ENCODE peak calls at places on chromosome 4, in six cellular contexts. One of them, this sample, is unnamed.

GRCh38 chr4:78684196-78685079 is 91.7 kb upstream of the BMP2K start:
- DNase-seq in prostate gland: no peak
- DNase-seq in SJCRH30: no peak
- DNase-seq in GM23338: no peak
- DNase-seq in mesenchymal stem cell: no peak
- DNase-seq in cardiac muscle cell: no peak
- DNase-seq in this sample: peak; percentile 24

GRCh38 chr4:20195071-20195885 is 56.4 kb upstream of the SLIT2 start:
- DNase-seq in SJCRH30: no peak
- DNase-seq in GM23338: no peak
- DNase-seq in cardiac muscle cell: no peak
- DNase-seq in mesenchymal stem cell: peak; percentile 7
- DNase-seq in prostate gland: no peak
- DNase-seq in this sample: peak; percentile 32

GRCh38 chr4:122668241-122668640 is 47.4 kb upstream of the IL21 start:
- DNase-seq in prostate gland: no peak
- DNase-seq in GM23338: no peak
- DNase-seq in mesenchymal stem cell: peak; percentile 75
- DNase-seq in cardiac muscle cell: no peak
- DNase-seq in SJCRH30: no peak
- DNase-seq in this sample: peak; percentile 84

GRCh38 chr4:38625508-38625907 is 38.5 kb upstream of the KLF3 start:
- DNase-seq in SJCRH30: no peak
- DNase-seq in GM23338: no peak
- DNase-seq in prostate gland: no peak
- DNase-seq in cardiac muscle cell: no peak
- DNase-seq in mesenchymal stem cell: no peak
- DNase-seq in this sample: no peak

GRCh38 chr4:14168919-14169318 is 541.4 kb upstream of the BOD1L1 start:
- DNase-seq in cardiac muscle cell: peak; percentile 30
- DNase-seq in prostate gland: no peak
- DNase-seq in GM23338: no peak
- DNase-seq in mesenchymal stem cell: peak; percentile 82
- DNase-seq in SJCRH30: peak; percentile 27
- DNase-seq in this sample: peak; percentile 63

GRCh38 chr4:120132935-120133334 is 66.3 kb upstream of the MAD2L1 start:
- DNase-seq in mesenchymal stem cell: peak; percentile 63
- DNase-seq in GM23338: no peak
- DNase-seq in cardiac muscle cell: no peak
- DNase-seq in SJCRH30: no peak
- DNase-seq in prostate gland: no peak
- DNase-seq in this sample: no peak

GRCh38 chr4:26132858-26133257 is 188.0 kb upstream of the RBPJ start:
- DNase-seq in mesenchymal stem cell: no peak
- DNase-seq in GM23338: peak; percentile 38
- DNase-seq in prostate gland: no peak
- DNase-seq in cardiac muscle cell: no peak
- DNase-seq in SJCRH30: no peak
- DNase-seq in this sample: no peak

GRCh38 chr4:128468485-128468989 is 180.9 kb upstream of the PGRMC2 start:
- DNase-seq in prostate gland: peak; percentile 56
- DNase-seq in GM23338: no peak
- DNase-seq in mesenchymal stem cell: peak; percentile 86
- DNase-seq in cardiac muscle cell: no peak
- DNase-seq in SJCRH30: no peak
- DNase-seq in this sample: peak; percentile 95

GRCh38 chr4:96639932-96640331 is 800.0 kb downstream of the PDHA2 start:
- DNase-seq in prostate gland: no peak
- DNase-seq in SJCRH30: no peak
- DNase-seq in mesenchymal stem cell: no peak
- DNase-seq in cardiac muscle cell: no peak
- DNase-seq in GM23338: no peak
- DNase-seq in this sample: no peak

GRCh38 chr4:88722828-88723227 is 25.2 kb upstream of the NAP1L5 start:
- DNase-seq in cardiac muscle cell: no peak
- DNase-seq in SJCRH30: no peak
- DNase-seq in mesenchymal stem cell: no peak
- DNase-seq in prostate gland: no peak
- DNase-seq in GM23338: no peak
- DNase-seq in this sample: no peak

GRCh38 chr4:169756971-169757574 is 671 bp downstream of the HPF1 start:
- DNase-seq in mesenchymal stem cell: peak; percentile 16
- DNase-seq in prostate gland: no peak
- DNase-seq in SJCRH30: peak; percentile 17
- DNase-seq in cardiac muscle cell: no peak
- DNase-seq in GM23338: peak; percentile 78
- DNase-seq in this sample: peak; percentile 26

GRCh38 chr4:5823542-5824211 is 69.2 kb downstream of the CRMP1 start:
- DNase-seq in prostate gland: no peak
- DNase-seq in cardiac muscle cell: no peak
- DNase-seq in GM23338: no peak
- DNase-seq in SJCRH30: no peak
- DNase-seq in mesenchymal stem cell: no peak
- DNase-seq in this sample: no peak

GRCh38 chr4:24816797-24817196 is 21.4 kb downstream of the SOD3 start:
- DNase-seq in SJCRH30: no peak
- DNase-seq in mesenchymal stem cell: no peak
- DNase-seq in cardiac muscle cell: no peak
- DNase-seq in GM23338: no peak
- DNase-seq in prostate gland: no peak
- DNase-seq in this sample: no peak

GRCh38 chr4:151951727-151952078 is 190.9 kb upstream of the GATB start:
- DNase-seq in GM23338: no peak
- DNase-seq in SJCRH30: no peak
- DNase-seq in prostate gland: no peak
- DNase-seq in cardiac muscle cell: no peak
- DNase-seq in mesenchymal stem cell: no peak
- DNase-seq in this sample: no peak

GRCh38 chr4:45741897-45742296 is 382.0 kb downstream of the GABRG1 start:
- DNase-seq in GM23338: peak; percentile 54
- DNase-seq in mesenchymal stem cell: no peak
- DNase-seq in SJCRH30: peak; percentile 41
- DNase-seq in prostate gland: no peak
- DNase-seq in cardiac muscle cell: peak; percentile 5
- DNase-seq in this sample: no peak

GRCh38 chr4:48781968-48782367 is 1.9 kb upstream of the FRYL start:
- DNase-seq in mesenchymal stem cell: no peak
- DNase-seq in SJCRH30: no peak
- DNase-seq in cardiac muscle cell: no peak
- DNase-seq in GM23338: no peak
- DNase-seq in prostate gland: no peak
- DNase-seq in this sample: no peak

GRCh38 chr4:138540056-138540800 is 298.1 kb upstream of the SLC7A11 start:
- DNase-seq in mesenchymal stem cell: peak; percentile 33
- DNase-seq in cardiac muscle cell: no peak
- DNase-seq in GM23338: no peak
- DNase-seq in prostate gland: no peak
- DNase-seq in SJCRH30: no peak
- DNase-seq in this sample: peak; percentile 55

GRCh38 chr4:8332038-8332857 is 62.7 kb downstream of the HTRA3 start:
- DNase-seq in prostate gland: no peak
- DNase-seq in mesenchymal stem cell: no peak
- DNase-seq in GM23338: no peak
- DNase-seq in SJCRH30: no peak
- DNase-seq in cardiac muscle cell: no peak
- DNase-seq in this sample: no peak

GRCh38 chr4:106707776-106708603 is 328.1 kb downstream of the DKK2 start:
- DNase-seq in GM23338: no peak
- DNase-seq in SJCRH30: no peak
- DNase-seq in cardiac muscle cell: no peak
- DNase-seq in mesenchymal stem cell: peak; percentile 24
- DNase-seq in prostate gland: no peak
- DNase-seq in this sample: peak; percentile 57

GRCh38 chr4:108272046-108272445 is 103.3 kb upstream of the LEF1 start:
- DNase-seq in cardiac muscle cell: no peak
- DNase-seq in SJCRH30: no peak
- DNase-seq in GM23338: no peak
- DNase-seq in mesenchymal stem cell: peak; percentile 56
- DNase-seq in prostate gland: no peak
- DNase-seq in this sample: peak; percentile 9

GRCh38 chr4:172838108-172838507 is 330.5 kb upstream of the GALNT7 start:
- DNase-seq in SJCRH30: no peak
- DNase-seq in prostate gland: no peak
- DNase-seq in GM23338: peak; percentile 23
- DNase-seq in mesenchymal stem cell: no peak
- DNase-seq in cardiac muscle cell: no peak
- DNase-seq in this sample: no peak

GRCh38 chr4:177554966-177555574 is 112.8 kb upstream of the AGA start:
- DNase-seq in mesenchymal stem cell: peak; percentile 48
- DNase-seq in GM23338: peak; percentile 49
- DNase-seq in cardiac muscle cell: peak; percentile 32
- DNase-seq in SJCRH30: peak; percentile 31
- DNase-seq in prostate gland: no peak
- DNase-seq in this sample: peak; percentile 69

GRCh38 chr4:32163125-32163524 is 1443.0 kb downstream of the PCDH7 start:
- DNase-seq in GM23338: no peak
- DNase-seq in cardiac muscle cell: no peak
- DNase-seq in SJCRH30: no peak
- DNase-seq in mesenchymal stem cell: no peak
- DNase-seq in prostate gland: no peak
- DNase-seq in this sample: no peak

GRCh38 chr4:135739354-135739753 is 1537.8 kb upstream of the PABPC4L start:
- DNase-seq in SJCRH30: no peak
- DNase-seq in cardiac muscle cell: no peak
- DNase-seq in prostate gland: no peak
- DNase-seq in GM23338: no peak
- DNase-seq in mesenchymal stem cell: no peak
- DNase-seq in this sample: peak; percentile 23

GRCh38 chr4:81405900-81406401 is 65.8 kb downstream of the RASGEF1B start:
- DNase-seq in mesenchymal stem cell: peak; percentile 84
- DNase-seq in SJCRH30: peak; percentile 90
- DNase-seq in cardiac muscle cell: peak; percentile 86
- DNase-seq in GM23338: peak; percentile 88
- DNase-seq in prostate gland: peak; percentile 59
- DNase-seq in this sample: peak; percentile 95

GRCh38 chr4:94571301-94571700 is 119.6 kb downstream of the PDLIM5 start:
- DNase-seq in cardiac muscle cell: no peak
- DNase-seq in GM23338: peak; percentile 18
- DNase-seq in prostate gland: no peak
- DNase-seq in SJCRH30: no peak
- DNase-seq in mesenchymal stem cell: no peak
- DNase-seq in this sample: no peak

GRCh38 chr4:143202824-143203223 is 18.1 kb downstream of the USP38 start:
- DNase-seq in SJCRH30: peak; percentile 2
- DNase-seq in GM23338: no peak
- DNase-seq in prostate gland: no peak
- DNase-seq in mesenchymal stem cell: peak; percentile 35
- DNase-seq in cardiac muscle cell: no peak
- DNase-seq in this sample: peak; percentile 66

GRCh38 chr4:174215936-174216699 is 67.3 kb downstream of the FBXO8 start:
- DNase-seq in prostate gland: no peak
- DNase-seq in cardiac muscle cell: peak; percentile 67
- DNase-seq in GM23338: peak; percentile 65
- DNase-seq in mesenchymal stem cell: peak; percentile 46
- DNase-seq in SJCRH30: peak; percentile 43
- DNase-seq in this sample: no peak

GRCh38 chr4:174218127-174218790 is 65.2 kb downstream of the FBXO8 start:
- DNase-seq in mesenchymal stem cell: peak; percentile 35
- DNase-seq in cardiac muscle cell: no peak
- DNase-seq in prostate gland: no peak
- DNase-seq in SJCRH30: no peak
- DNase-seq in GM23338: peak; percentile 50
- DNase-seq in this sample: peak; percentile 34

GRCh38 chr4:174215055-174215454 is 68.4 kb downstream of the FBXO8 start:
- DNase-seq in prostate gland: no peak
- DNase-seq in cardiac muscle cell: no peak
- DNase-seq in GM23338: no peak
- DNase-seq in mesenchymal stem cell: no peak
- DNase-seq in SJCRH30: no peak
- DNase-seq in this sample: no peak

GRCh38 chr4:174217273-174218126 is 66.0 kb downstream of the FBXO8 start:
- DNase-seq in cardiac muscle cell: peak; percentile 44
- DNase-seq in GM23338: peak; percentile 33
- DNase-seq in prostate gland: no peak
- DNase-seq in mesenchymal stem cell: peak; percentile 40
- DNase-seq in SJCRH30: no peak
- DNase-seq in this sample: peak; percentile 73

DNA sequence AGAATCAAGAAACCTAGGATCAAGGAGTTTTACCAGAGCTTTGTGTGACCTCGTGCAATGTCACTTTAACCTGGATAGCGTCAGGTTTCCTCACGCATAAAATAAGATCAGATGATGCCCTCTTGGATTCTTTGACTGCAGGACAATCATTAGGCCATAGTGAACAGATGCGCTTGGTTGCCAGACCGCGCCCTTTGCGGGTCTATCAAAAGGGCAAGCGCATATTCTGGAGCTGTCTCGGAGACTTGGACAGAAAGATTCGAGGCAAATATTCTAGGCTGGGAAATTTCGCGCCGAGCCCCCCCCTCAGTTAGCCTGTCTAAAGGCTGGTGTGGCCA is 66.6 kb downstream of the FBXO8 start:
- DNase-seq in SJCRH30: no peak
- DNase-seq in prostate gland: no peak
- DNase-seq in GM23338: peak; percentile 17
- DNase-seq in cardiac muscle cell: no peak
- DNase-seq in mesenchymal stem cell: no peak
- DNase-seq in this sample: no peak
- H3K27me3 ChIP-seq in SJCRH30: no peaks in the 10 kb centered on the region
- H3K27me3 ChIP-seq in prostate gland: peaks cover 52% of the 10 kb centered on the region
- H3K27me3 ChIP-seq in GM23338: peaks cover 99% of the 10 kb centered on the region
- H3K27me3 ChIP-seq in cardiac muscle cell: peaks cover 82% of the 10 kb centered on the region
- H3K27me3 ChIP-seq in mesenchymal stem cell: peaks cover 58% of the 10 kb centered on the region
- H3K27me3 ChIP-seq in this sample: peaks cover 37% of the 10 kb centered on the region

DNA sequence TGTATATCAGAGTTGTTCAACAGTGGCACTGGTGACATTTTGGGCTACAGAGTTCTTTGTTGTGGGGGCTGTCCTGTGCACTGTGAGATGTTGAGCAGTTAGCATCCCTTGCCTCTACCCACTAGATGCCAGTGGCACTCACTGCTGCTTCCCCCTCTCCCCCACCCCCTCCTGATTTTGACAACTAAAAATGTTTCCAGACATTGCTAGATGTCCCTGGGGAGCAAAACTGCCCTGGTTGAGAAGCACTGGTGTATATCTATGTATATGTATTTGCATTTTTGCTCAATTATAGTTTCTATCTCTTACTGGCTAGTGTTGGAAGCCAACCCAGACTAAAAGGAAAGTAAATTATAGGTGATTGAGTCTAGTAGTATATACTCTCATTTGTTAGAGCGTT is 2.4 kb downstream of the TMEM131L start:
- DNase-seq in prostate gland: no peak
- DNase-seq in cardiac muscle cell: no peak
- DNase-seq in GM23338: no peak
- DNase-seq in mesenchymal stem cell: no peak
- DNase-seq in SJCRH30: no peak
- DNase-seq in this sample: peak; percentile 49
- H3K4me1 ChIP-seq in prostate gland: no peaks in the 10 kb centered on the region
- H3K4me1 ChIP-seq in cardiac muscle cell: peaks cover 6% of the 10 kb centered on the region
- H3K4me1 ChIP-seq in GM23338: peaks cover 31% of the 10 kb centered on the region
- H3K4me1 ChIP-seq in mesenchymal stem cell: peaks cover 14% of the 10 kb centered on the region
- H3K4me1 ChIP-seq in SJCRH30: peaks cover 8% of the 10 kb centered on the region
- H3K4me1 ChIP-seq in this sample: peaks cover 35% of the 10 kb centered on the region

GRCh38 chr4:186105721-186106335 is 1.3 kb downstream of the FAM149A start:
- DNase-seq in mesenchymal stem cell: peak; percentile 51
- DNase-seq in prostate gland: no peak
- DNase-seq in cardiac muscle cell: no peak
- DNase-seq in SJCRH30: no peak
- DNase-seq in GM23338: peak; percentile 35
- DNase-seq in this sample: peak; percentile 4
- H3K27me3 ChIP-seq in mesenchymal stem cell: peaks cover 17% of the 10 kb centered on the region
- H3K27me3 ChIP-seq in prostate gland: no peaks in the 10 kb centered on the region
- H3K27me3 ChIP-seq in cardiac muscle cell: peaks cover 40% of the 10 kb centered on the region
- H3K27me3 ChIP-seq in SJCRH30: no peaks in the 10 kb centered on the region
- H3K27me3 ChIP-seq in GM23338: peaks cover 39% of the 10 kb centered on the region
- H3K27me3 ChIP-seq in this sample: peaks cover 23% of the 10 kb centered on the region

GRCh38 chr4:101993841-101994221 is 203.3 kb downstream of the BANK1 start:
- DNase-seq in SJCRH30: no peak
- DNase-seq in cardiac muscle cell: no peak
- DNase-seq in mesenchymal stem cell: no peak
- DNase-seq in prostate gland: no peak
- DNase-seq in GM23338: no peak
- DNase-seq in this sample: no peak
- H3K4me1 ChIP-seq in SJCRH30: no peaks in the 10 kb centered on the region
- H3K4me1 ChIP-seq in cardiac muscle cell: no peaks in the 10 kb centered on the region
- H3K4me1 ChIP-seq in mesenchymal stem cell: no peaks in the 10 kb centered on the region
- H3K4me1 ChIP-seq in prostate gland: no peaks in the 10 kb centered on the region
- H3K4me1 ChIP-seq in GM23338: peaks cover 4% of the 10 kb centered on the region
- H3K4me1 ChIP-seq in this sample: peaks cover 25% of the 10 kb centered on the region